ENCODE peak calls at places on chromosome 17, in six cellular contexts. R is naive thymus-derived CD4-positive, alpha-beta T cell; X is cardiac septum; F is T-helper 9 cell; K is neural progenitor cell; I is NCI-H460. J is an unnamed sample.

GRCh38 chr17:45639297-45639849 is 144.7 kb upstream of the CRHR1 start:
- DNase-seq in R (no peak), X (peak; percentile 5), F (no peak), K (no peak), I (no peak), J (no peak)

GRCh38 chr17:39846205-39846604 is 17.9 kb downstream of the IKZF3 start:
- DNase-seq in R (no peak), X (no peak), F (no peak), K (no peak), I (no peak), J (no peak)

GRCh38 chr17:14201595-14201994 is 35.1 kb downstream of the CDRT15 start:
- DNase-seq in R (peak; percentile 83), X (no peak), F (peak; percentile 50), K (no peak), I (no peak), J (no peak)

GRCh38 chr17:8116779-8117178 is 1.5 kb downstream of the ALOXE3 start:
- DNase-seq in R (peak; percentile 8), X (no peak), F (no peak), K (no peak), I (no peak), J (no peak)

GRCh38 chr17:50923611-50924010 is 57.5 kb upstream of the TOB1 start:
- DNase-seq in R (no peak), X (no peak), F (no peak), K (no peak), I (no peak), J (no peak)

GRCh38 chr17:14780116-14780515 is 479.2 kb downstream of the HS3ST3B1 start:
- DNase-seq in R (no peak), X (no peak), F (no peak), K (peak; percentile 85), I (no peak), J (no peak)

GRCh38 chr17:69773081-69773480 is 301.9 kb upstream of the KCNJ16 start:
- DNase-seq in R (no peak), X (no peak), F (no peak), K (no peak), I (no peak), J (no peak)

GRCh38 chr17:65553646-65554567 is 7.5 kb downstream of the AXIN2 start:
- DNase-seq in R (no peak), X (no peak), F (no peak), K (peak; percentile 27), I (no peak), J (no peak)

GRCh38 chr17:79047923-79048825 is 24.2 kb downstream of the C1QTNF1 start:
- DNase-seq in R (no peak), X (no peak), F (no peak), K (peak; percentile 54), I (no peak), J (no peak)

GRCh38 chr17:39209317-39210092 is 9.4 kb downstream of the RPL19 start:
- DNase-seq in R (peak; percentile 83), X (peak; percentile 84), F (peak; percentile 51), K (peak; percentile 57), I (no peak), J (peak; percentile 28)

GRCh38 chr17:32483451-32484019 is 3.3 kb upstream of the CDK5R1 start:
- DNase-seq in R (peak; percentile 50), X (no peak), F (no peak), K (peak; percentile 91), I (peak; percentile 62), J (peak; percentile 75)

GRCh38 chr17:8015957-8016631 is 13.7 kb downstream of the GUCY2D start:
- DNase-seq in R (peak; percentile 22), X (no peak), F (no peak), K (peak; percentile 52), I (no peak), J (no peak)

GRCh38 chr17:41486809-41487530 is 2.7 kb downstream of the KRT36 start:
- DNase-seq in R (no peak), X (peak; percentile 88), F (no peak), K (peak; percentile 61), I (peak; percentile 21), J (peak; percentile 55)

GRCh38 chr17:66337866-66338472 is 35.6 kb downstream of the PRKCA start:
- DNase-seq in R (no peak), X (no peak), F (no peak), K (no peak), I (no peak), J (no peak)